ENCODE peak calls at places on chromosome 21, in eight cellular contexts. V, X, M, K, D, G, I and T are unnamed samples.

GRCh38 chr21:31530364-31530763 is 129.1 kb upstream of the SOD1 start:
- DNase-seq in V (no peak), X (no peak), M (no peak), K (no peak), D (no peak), G (no peak), I (no peak), T (no peak)

GRCh38 chr21:29568020-29568419 is 269.3 kb downstream of the BACH1 start:
- DNase-seq in V (no peak), X (no peak), M (no peak), K (no peak), D (no peak), G (no peak), I (no peak), T (no peak)

GRCh38 chr21:34974162-34974981 is 74.7 kb downstream of the RUNX1 start:
- DNase-seq in V (no peak), X (no peak), M (no peak), K (no peak), D (no peak), G (no peak), I (no peak), T (no peak)

GRCh38 chr21:42032968-42033367 is 22.8 kb upstream of the ZBTB21 start:
- DNase-seq in V (no peak), X (no peak), M (no peak), K (no peak), D (no peak), G (no peak), I (no peak), T (no peak)

GRCh38 chr21:28857720-28858119 is 135.0 kb downstream of the LTN1 start:
- DNase-seq in V (no peak), X (no peak), M (no peak), K (no peak), D (no peak), G (no peak), I (no peak), T (no peak)

GRCh38 chr21:45505416-45506021 is 36.7 kb downstream of the SLC19A1 start:
- DNase-seq in V (peak; percentile 11), X (no peak), M (peak; percentile 20), K (no peak), D (peak; percentile 23), G (no peak), I (no peak), T (peak; percentile 58)

GRCh38 chr21:39184050-39184980 is 1.1 kb upstream of the PSMG1 start:
- DNase-seq in V (no peak), X (peak; percentile 56), M (no peak), K (no peak), D (no peak), G (no peak), I (no peak), T (no peak)

GRCh38 chr21:44703731-44704635 is 7.0 kb downstream of the KRTAP10-12 start:
- DNase-seq in V (no peak), X (no peak), M (no peak), K (no peak), D (no peak), G (peak; percentile 3), I (no peak), T (no peak)

GRCh38 chr21:46005081-46005480 is 23.5 kb downstream of the COL6A1 start:
- DNase-seq in V (peak; percentile 10), X (no peak), M (no peak), K (no peak), D (no peak), G (no peak), I (no peak), T (peak; percentile 12)

GRCh38 chr21:35408401-35408800 is 359.3 kb upstream of the RUNX1 start:
- DNase-seq in V (no peak), X (no peak), M (no peak), K (no peak), D (no peak), G (no peak), I (no peak), T (no peak)

GRCh38 chr21:36105327-36105842 is 29.5 kb upstream of the CBR3 start:
- DNase-seq in V (no peak), X (no peak), M (no peak), K (no peak), D (no peak), G (no peak), I (no peak), T (no peak)

GRCh38 chr21:14454642-14455009 is 71.7 kb upstream of the HSPA13 start:
- DNase-seq in V (no peak), X (no peak), M (no peak), K (no peak), D (no peak), G (no peak), I (no peak), T (no peak)

GRCh38 chr21:42160111-42160949 is 58.6 kb upstream of the ABCG1 start:
- DNase-seq in V (no peak), X (no peak), M (no peak), K (no peak), D (no peak), G (no peak), I (no peak), T (no peak)

GRCh38 chr21:45105906-45106485 is 31.6 kb downstream of the ADARB1 start:
- DNase-seq in V (no peak), X (no peak), M (no peak), K (no peak), D (no peak), G (no peak), I (no peak), T (no peak)

GRCh38 chr21:35048706-35049617 is at the start of gene RUNX1:
- DNase-seq in V (no peak), X (peak; percentile 82), M (peak; percentile 31), K (no peak), D (peak; percentile 62), G (peak; percentile 31), I (peak; percentile 53), T (no peak)

GRCh38 chr21:35377505-35378090 is 328.5 kb upstream of the RUNX1 start:
- DNase-seq in V (no peak), X (no peak), M (no peak), K (no peak), D (no peak), G (no peak), I (peak; percentile 18), T (no peak)

GRCh38 chr21:32570456-32570855 is 14.9 kb downstream of the TCP10L start:
- DNase-seq in V (no peak), X (no peak), M (no peak), K (no peak), D (no peak), G (no peak), I (no peak), T (no peak)

GRCh38 chr21:36697473-36698159 is 1.3 kb upstream of the SIM2 start:
- DNase-seq in V (no peak), X (no peak), M (no peak), K (no peak), D (no peak), G (no peak), I (no peak), T (no peak)

GRCh38 chr21:14215971-14216621 is at the start of gene RBM11:
- DNase-seq in V (peak; percentile 57), X (peak; percentile 91), M (peak; percentile 75), K (peak; percentile 86), D (peak; percentile 76), G (peak; percentile 63), I (peak; percentile 36), T (peak; percentile 78)

GRCh38 chr21:27362249-27362648 is 395.4 kb upstream of the ADAMTS5 start:
- DNase-seq in V (no peak), X (no peak), M (no peak), K (no peak), D (no peak), G (no peak), I (no peak), T (no peak)

GRCh38 chr21:29025328-29025713 is 853 bp downstream of the USP16 start:
- DNase-seq in V (no peak), X (no peak), M (no peak), K (no peak), D (no peak), G (no peak), I (peak; percentile 15), T (no peak)

GRCh38 chr21:38984982-38985422 is 179.3 kb downstream of the ETS2 start:
- DNase-seq in V (no peak), X (peak; percentile 50), M (no peak), K (no peak), D (no peak), G (no peak), I (peak; percentile 88), T (no peak)

GRCh38 chr21:33543505-33544129 is 779 bp downstream of the SON start:
- DNase-seq in V (peak; percentile 71), X (peak; percentile 78), M (peak; percentile 75), K (peak; percentile 68), D (peak; percentile 81), G (peak; percentile 67), I (no peak), T (peak; percentile 85)

GRCh38 chr21:34936299-34936698 is 112.8 kb downstream of the RUNX1 start:
- DNase-seq in V (no peak), X (peak; percentile 21), M (no peak), K (no peak), D (no peak), G (no peak), I (no peak), T (no peak)

GRCh38 chr21:32494946-32495703 is 82.6 kb downstream of the EVA1C start:
- DNase-seq in V (no peak), X (no peak), M (no peak), K (no peak), D (no peak), G (no peak), I (peak; percentile 87), T (no peak)

GRCh38 chr21:45209685-45210284 is 77.9 kb downstream of the POFUT2 start:
- DNase-seq in V (no peak), X (no peak), M (no peak), K (no peak), D (no peak), G (no peak), I (no peak), T (peak; percentile 67)

GRCh38 chr21:27721675-27722074 is 754.8 kb upstream of the ADAMTS5 start:
- DNase-seq in V (no peak), X (no peak), M (no peak), K (no peak), D (no peak), G (no peak), I (no peak), T (no peak)

GRCh38 chr21:39518845-39519205 is 67.1 kb downstream of the SH3BGR start:
- DNase-seq in V (no peak), X (no peak), M (no peak), K (peak; percentile 18), D (no peak), G (no peak), I (peak; percentile 10), T (no peak)

GRCh38 chr21:23939369-23940065 is 1667.8 kb downstream of the MRPL39 start:
- DNase-seq in V (no peak), X (no peak), M (no peak), K (no peak), D (no peak), G (no peak), I (no peak), T (no peak)

GRCh38 chr21:44295646-44296045 is 4.2 kb upstream of the PFKL start:
- DNase-seq in V (no peak), X (no peak), M (no peak), K (no peak), D (no peak), G (no peak), I (no peak), T (no peak)

GRCh38 chr21:35484856-35485255 is 435.8 kb upstream of the RUNX1 start:
- DNase-seq in V (no peak), X (no peak), M (no peak), K (no peak), D (no peak), G (no peak), I (no peak), T (no peak)

GRCh38 chr21:43639470-43640178 is 19.7 kb downstream of the HSF2BP start:
- DNase-seq in V (no peak), X (no peak), M (no peak), K (no peak), D (no peak), G (no peak), I (peak; percentile 94), T (no peak)

GRCh38 chr21:29418813-29419212 is 120.1 kb downstream of the BACH1 start:
- DNase-seq in V (no peak), X (no peak), M (no peak), K (no peak), D (no peak), G (no peak), I (no peak), T (no peak)